ENCODE peak calls at places on chromosomes 3 and 15, in eight cellular contexts. H is CD4-positive, CD25-positive, alpha-beta regulatory T cell; N is psoas muscle; O is cardiac muscle cell; S is body of pancreas; A is lung; X is gastrocnemius medialis; W is A673. U is an unnamed sample.

GRCh38 chr15:31853370-31853769 is 176.9 kb upstream of the CHRNA7 start:
- DNase-seq in O (no peak), H (no peak), W (no peak), A (no peak), X (no peak), N (no peak), S (no peak), U (no peak)

GRCh38 chr3:72260590-72260914 is 475.6 kb upstream of the PROK2 start:
- DNase-seq in X (no peak), N (no peak), S (no peak), H (no peak), A (no peak), W (no peak), O (no peak), U (no peak)

GRCh38 chr3:108780235-108780634 is 23.0 kb upstream of the RETNLB start:
- DNase-seq in H (no peak), S (no peak), O (no peak), W (no peak), X (no peak), N (no peak), A (no peak), U (no peak)

GRCh38 chr3:11618897-11619296 is 24.8 kb downstream of the VGLL4 start:
- DNase-seq in A (no peak), N (no peak), S (peak; percentile 34), X (no peak), W (no peak), O (no peak), H (no peak), U (no peak)

GRCh38 chr15:31304736-31305365 is 21.8 kb upstream of the KLF13 start:
- DNase-seq in W (no peak), H (no peak), S (no peak), A (peak; percentile 26), O (no peak), X (no peak), N (no peak), U (no peak)

GRCh38 chr3:125990253-125990970 is 21.4 kb downstream of the ROPN1B start:
- DNase-seq in S (peak; percentile 87), H (peak; percentile 81), O (no peak), N (peak; percentile 92), A (peak; percentile 93), X (peak; percentile 87), W (peak; percentile 92), U (peak; percentile 88)

GRCh38 chr3:112811150-112811884 is 35.3 kb downstream of the CD200R1L start:
- DNase-seq in S (no peak), W (no peak), O (peak; percentile 35), X (no peak), A (peak; percentile 43), N (no peak), H (no peak), U (no peak)

GRCh38 chr15:99157456-99157855 is 52.6 kb downstream of the SYNM start:
- DNase-seq in O (no peak), H (no peak), X (no peak), N (no peak), W (no peak), A (no peak), S (no peak), U (no peak)

GRCh38 chr15:98907921-98908490 is 99.6 kb downstream of the PGPEP1L start:
- DNase-seq in H (no peak), W (no peak), X (no peak), N (no peak), S (no peak), O (no peak), A (no peak), U (no peak)

GRCh38 chr3:123884258-123884831 is at the start of gene MYLK:
- DNase-seq in H (no peak), S (peak; percentile 72), N (peak; percentile 86), A (peak; percentile 74), W (peak; percentile 78), O (peak; percentile 94), X (peak; percentile 59), U (peak; percentile 89)

GRCh38 chr3:58880182-58880581 is 169.6 kb downstream of the CFAP20DC start:
- DNase-seq in S (no peak), X (no peak), H (no peak), N (no peak), A (no peak), W (no peak), O (no peak), U (no peak)

GRCh38 chr15:40249477-40250303 is 10.8 kb downstream of the PAK6 start:
- DNase-seq in H (no peak), W (no peak), O (no peak), A (no peak), X (no peak), S (no peak), N (peak; percentile 32), U (peak; percentile 31)

GRCh38 chr15:57118013-57118799 is 199.8 kb downstream of the TCF12 start:
- DNase-seq in O (no peak), H (no peak), N (no peak), W (peak; percentile 48), S (no peak), A (no peak), X (no peak), U (no peak)

GRCh38 chr3:127112796-127113570 is 79.9 kb upstream of the PRR23E start:
- DNase-seq in N (no peak), O (no peak), A (no peak), H (no peak), X (no peak), W (no peak), S (no peak), U (no peak)

GRCh38 chr3:135629696-135630408 is 335.7 kb upstream of the PPP2R3A start:
- DNase-seq in O (no peak), N (no peak), H (no peak), W (peak; percentile 52), A (no peak), S (no peak), X (no peak), U (no peak)

GRCh38 chr3:135636596-135636995 is 328.9 kb upstream of the PPP2R3A start:
- DNase-seq in O (no peak), A (no peak), N (no peak), W (no peak), X (no peak), H (no peak), S (no peak), U (no peak)

GRCh38 chr3:135637033-135637432 is 328.5 kb upstream of the PPP2R3A start:
- DNase-seq in H (no peak), S (no peak), N (no peak), O (no peak), A (no peak), W (no peak), X (no peak), U (no peak)

DNA sequence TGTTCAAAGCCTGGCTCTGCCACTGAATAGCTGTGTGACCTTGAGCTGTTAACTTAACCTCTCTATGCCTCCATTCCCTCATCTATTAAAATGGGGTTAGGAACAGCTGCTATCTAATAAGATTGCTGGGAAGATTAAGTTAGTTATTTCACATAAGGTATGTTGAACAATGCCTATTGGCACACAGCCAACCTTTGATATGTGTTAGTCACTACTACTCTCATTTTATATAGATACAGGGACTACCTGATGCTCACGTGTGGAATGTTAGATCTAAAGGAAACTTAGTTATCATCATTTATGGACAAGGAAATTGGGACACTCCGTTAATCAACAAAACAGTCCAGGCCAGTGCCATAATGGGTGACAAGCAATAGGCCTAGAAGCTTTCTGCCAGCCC is 332.4 kb upstream of the PPP2R3A start:
- DNase-seq in O (no peak), W (peak; percentile 2), X (no peak), N (no peak), S (no peak), H (no peak), A (no peak), U (no peak)
- H3K36me3 ChIP-seq in O (no peaks in the 10 kb centered on the region), W (no peaks in the 10 kb centered on the region), X (no peaks in the 10 kb centered on the region), N (no peaks in the 10 kb centered on the region), S (no peaks in the 10 kb centered on the region), H (no peaks in the 10 kb centered on the region), A (no peaks in the 10 kb centered on the region), U (no peaks in the 10 kb centered on the region)

GRCh38 chr3:52895416-52895815 is 1.9 kb downstream of the STIMATE start:
- DNase-seq in X (no peak), A (no peak), S (no peak), H (no peak), N (no peak), O (no peak), W (no peak), U (no peak)
- H3K4me1 ChIP-seq in X (peaks cover 58% of the 10 kb centered on the region), A (peaks cover 15% of the 10 kb centered on the region), S (peaks cover 69% of the 10 kb centered on the region), H (peaks cover 65% of the 10 kb centered on the region), N (peaks cover 46% of the 10 kb centered on the region), O (peaks cover 6% of the 10 kb centered on the region), W (no peaks in the 10 kb centered on the region), U (no peaks in the 10 kb centered on the region)

GRCh38 chr3:177089901-177090300 is 107.4 kb downstream of the TBL1XR1 start:
- DNase-seq in S (no peak), H (no peak), X (no peak), O (no peak), N (no peak), A (no peak), W (no peak), U (no peak)

GRCh38 chr3:177089120-177089519 is 108.2 kb downstream of the TBL1XR1 start:
- DNase-seq in O (no peak), W (no peak), A (no peak), N (no peak), H (no peak), X (no peak), S (no peak), U (no peak)

GRCh38 chr3:177098551-177098950 is 98.7 kb downstream of the TBL1XR1 start:
- DNase-seq in O (no peak), N (no peak), W (no peak), H (no peak), X (no peak), S (no peak), A (no peak), U (no peak)

GRCh38 chr3:177093966-177094365 is 103.3 kb downstream of the TBL1XR1 start:
- DNase-seq in X (no peak), N (no peak), A (no peak), W (no peak), S (no peak), H (no peak), O (no peak), U (no peak)
- H3K36me3 ChIP-seq in X (no peaks in the 10 kb centered on the region), N (no peaks in the 10 kb centered on the region), A (peaks cover 1% of the 10 kb centered on the region), W (peaks cover 15% of the 10 kb centered on the region), S (no peaks in the 10 kb centered on the region), H (peaks cover 10% of the 10 kb centered on the region), O (no peaks in the 10 kb centered on the region), U (no peaks in the 10 kb centered on the region)

GRCh38 chr15:66515901-66516322 is 10.8 kb downstream of the ZWILCH start:
- DNase-seq in S (no peak), X (no peak), N (no peak), H (no peak), W (peak; percentile 66), A (no peak), O (no peak), U (no peak)

DNA sequence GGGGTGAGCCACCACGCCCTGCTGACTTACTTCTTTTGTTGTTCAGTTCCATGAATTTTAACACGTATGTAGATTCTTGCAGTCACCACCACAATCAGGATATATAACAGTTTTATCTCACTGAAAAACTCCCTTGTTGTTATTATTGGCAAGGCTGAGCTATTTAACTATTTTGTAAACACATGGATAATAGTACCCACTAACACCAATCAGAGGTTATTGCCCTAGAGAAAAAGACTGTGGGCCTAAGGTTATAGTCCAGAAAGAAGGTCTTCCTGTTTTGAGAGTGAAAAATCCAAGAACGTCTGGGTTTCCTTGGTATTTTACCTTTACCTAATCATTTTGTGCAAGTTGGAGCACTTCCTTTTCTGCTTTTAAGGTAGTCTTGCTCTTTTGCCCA is 9.5 kb downstream of the ZWILCH start:
- DNase-seq in S (no peak), X (no peak), H (no peak), O (no peak), A (no peak), W (no peak), N (no peak), U (no peak)
- H3K4me1 ChIP-seq in S (no peaks in the 10 kb centered on the region), X (no peaks in the 10 kb centered on the region), H (no peaks in the 10 kb centered on the region), O (no peaks in the 10 kb centered on the region), A (no peaks in the 10 kb centered on the region), W (no peaks in the 10 kb centered on the region), N (no peaks in the 10 kb centered on the region), U (no peaks in the 10 kb centered on the region)